ENCODE peak calls at places on chromosomes 5 and 9, in six cellular contexts. N is fibroblast of lung, U is iPS DF 6.9, Q is left ventricle myocardium inferior, F is cardiac muscle cell, Z is tibial artery. W is an unnamed sample.
A peak's percentile ranks its signal among the peaks of the same experiment; 100 is the strongest.

GRCh38 chr5:16528382-16528849 is 62.8 kb upstream of the ZNF622 start:
- DNase-seq in N (no peak), U (no peak), Q (no peak), F (no peak), Z (no peak), W (no peak)

GRCh38 chr5:74035521-74035937 is 409.5 kb downstream of the ARHGEF28 start:
- DNase-seq in N (peak; percentile 79), U (peak; percentile 25), Q (no peak), F (peak; percentile 29), Z (peak; percentile 28), W (no peak)

GRCh38 chr9:89615661-89616060 is 10.8 kb downstream of the GADD45G start:
- DNase-seq in N (no peak), U (no peak), Q (no peak), F (no peak), Z (no peak), W (no peak)

GRCh38 chr5:139646912-139647391 is 1.2 kb upstream of the CXXC5 start:
- DNase-seq in N (no peak), U (no peak), Q (peak; percentile 20), F (no peak), Z (peak; percentile 44), W (no peak)

GRCh38 chr9:93041108-93041802 is 17.2 kb upstream of the SUSD3 start:
- DNase-seq in N (no peak), U (no peak), Q (no peak), F (no peak), Z (no peak), W (no peak)

GRCh38 chr5:68817696-68818695 is 275.8 kb upstream of the SLC30A5 start:
- DNase-seq in N (peak; percentile 2), U (peak; percentile 52), Q (no peak), F (no peak), Z (no peak), W (peak; percentile 41)

GRCh38 chr9:86821011-86821845 is 126.1 kb downstream of the GAS1 start:
- DNase-seq in N (peak; percentile 17), U (no peak), Q (no peak), F (no peak), Z (no peak), W (no peak)

GRCh38 chr5:154276932-154277331 is 86.4 kb downstream of the GALNT10 start:
- DNase-seq in N (peak; percentile 98), U (no peak), Q (peak; percentile 65), F (no peak), Z (peak; percentile 82), W (no peak)

GRCh38 chr5:174424219-174425053 is 299.9 kb upstream of the MSX2 start:
- DNase-seq in N (no peak), U (no peak), Q (no peak), F (peak; percentile 22), Z (no peak), W (no peak)

GRCh38 chr5:9194509-9194908 is 351.4 kb downstream of the SEMA5A start:
- DNase-seq in N (peak; percentile 83), U (no peak), Q (no peak), F (no peak), Z (no peak), W (no peak)

GRCh38 chr9:93807166-93808013 is 147.8 kb downstream of the BARX1 start:
- DNase-seq in N (no peak), U (no peak), Q (no peak), F (no peak), Z (no peak), W (no peak)

GRCh38 chr5:147208134-147208533 is 26.7 kb upstream of the STK32A start:
- DNase-seq in N (peak; percentile 58), U (no peak), Q (no peak), F (no peak), Z (no peak), W (no peak)

GRCh38 chr9:130054428-130054786 is 701 bp downstream of the GPR107 start:
- DNase-seq in N (no peak), U (no peak), Q (no peak), F (no peak), Z (no peak), W (no peak)

GRCh38 chr9:84839538-84839937 is 170.0 kb downstream of the NTRK2 start:
- DNase-seq in N (peak; percentile 81), U (no peak), Q (no peak), F (peak; percentile 35), Z (no peak), W (no peak)

GRCh38 chr9:134895849-134896833 is 15.5 kb downstream of the FCN2 start:
- DNase-seq in N (peak; percentile 86), U (no peak), Q (peak; percentile 59), F (peak; percentile 39), Z (peak; percentile 51), W (no peak)

GRCh38 chr5:172687983-172688734 is 47.1 kb downstream of the NEURL1B start:
- DNase-seq in N (no peak), U (no peak), Q (no peak), F (no peak), Z (no peak), W (no peak)

GRCh38 chr9:89695441-89695891 is 90.7 kb downstream of the GADD45G start:
- DNase-seq in N (no peak), U (no peak), Q (no peak), F (no peak), Z (no peak), W (no peak)

GRCh38 chr5:138790684-138791083 is 37.5 kb downstream of the CTNNA1 start:
- DNase-seq in N (peak; percentile 49), U (no peak), Q (no peak), F (no peak), Z (no peak), W (no peak)

GRCh38 chr5:10031817-10032216 is 217.9 kb downstream of the ATPSCKMT start:
- DNase-seq in N (no peak), U (no peak), Q (no peak), F (peak; percentile 5), Z (no peak), W (no peak)

GRCh38 chr5:111927191-111927590 is 170.2 kb upstream of the NREP start:
- DNase-seq in N (peak; percentile 66), U (no peak), Q (no peak), F (no peak), Z (no peak), W (no peak)

GRCh38 chr5:77590347-77590746 is 48.2 kb downstream of the OTP start:
- DNase-seq in N (no peak), U (no peak), Q (no peak), F (no peak), Z (no peak), W (no peak)

GRCh38 chr5:150945501-150945900 is 40.7 kb upstream of the ZNF300 start:
- DNase-seq in N (peak; percentile 71), U (no peak), Q (no peak), F (no peak), Z (no peak), W (no peak)

GRCh38 chr5:43316421-43316820 is 3.2 kb upstream of the HMGCS1 start:
- DNase-seq in N (no peak), U (no peak), Q (no peak), F (no peak), Z (no peak), W (no peak)

GRCh38 chr9:107942870-107943269 is 453.3 kb upstream of the KLF4 start:
- DNase-seq in N (no peak), U (no peak), Q (no peak), F (no peak), Z (no peak), W (no peak)

GRCh38 chr5:172611913-172612312 is 29.1 kb upstream of the NEURL1B start:
- DNase-seq in N (no peak), U (no peak), Q (no peak), F (no peak), Z (no peak), W (no peak)

GRCh38 chr5:123089971-123090640 is 1.1 kb downstream of the PRDM6 start:
- DNase-seq in N (peak; percentile 25), U (no peak), Q (peak; percentile 20), F (peak; percentile 64), Z (no peak), W (peak; percentile 81)

W was measured in H1.